ENCODE peak calls at places on chromosome 7, in five cellular contexts. K, N, I, O and T are unnamed samples.

GRCh38 chr7:134290286-134290685 is 26.4 kb downstream of the SLC35B4 start:
- DNase-seq in N (no peak), O (no peak), I (no peak), K (no peak), T (no peak)

GRCh38 chr7:82247814-82248433 is 195.7 kb downstream of the CACNA2D1 start:
- DNase-seq in N (no peak), O (no peak), K (no peak), I (no peak), T (no peak)

GRCh38 chr7:74407958-74408357 is 45.7 kb upstream of the GTF2IRD1 start:
- DNase-seq in I (no peak), K (peak; percentile 19), O (no peak), N (no peak), T (no peak)

GRCh38 chr7:92631067-92631829 is 41.1 kb upstream of the FAM133B start:
- DNase-seq in I (no peak), K (no peak), O (no peak), N (no peak), T (no peak)

GRCh38 chr7:6117533-6117932 is 86.4 kb downstream of the ANKRD61 start:
- DNase-seq in I (no peak), O (no peak), N (no peak), K (no peak), T (no peak)

GRCh38 chr7:155758348-155758747 is 53.9 kb downstream of the SHH start:
- DNase-seq in N (no peak), O (no peak), K (no peak), I (peak; percentile 50), T (peak; percentile 20)

GRCh38 chr7:113084499-113085172 is 2.0 kb downstream of the GPR85 start:
- DNase-seq in K (no peak), O (no peak), I (no peak), N (no peak), T (no peak)

GRCh38 chr7:158827411-158828342 is 1.6 kb downstream of the ESYT2 start:
- DNase-seq in K (no peak), O (peak; percentile 47), I (no peak), N (no peak), T (no peak)

GRCh38 chr7:53383131-53383530 is 347.7 kb downstream of the POM121L12 start:
- DNase-seq in I (no peak), O (no peak), K (no peak), N (no peak), T (no peak)

GRCh38 chr7:108454674-108455523 is 1.3 kb downstream of the NRCAM start:
- DNase-seq in O (no peak), N (no peak), K (peak; percentile 72), I (peak; percentile 60), T (no peak)

GRCh38 chr7:507623-508305 is 11.9 kb downstream of the PDGFA start:
- DNase-seq in O (no peak), N (no peak), K (peak; percentile 57), I (no peak), T (no peak)

GRCh38 chr7:100676501-100677306 is 3.2 kb downstream of the GNB2 start:
- DNase-seq in N (no peak), O (no peak), I (no peak), K (peak; percentile 79), T (no peak)

GRCh38 chr7:516606-517456 is 2.8 kb downstream of the PDGFA start:
- DNase-seq in O (no peak), N (no peak), I (no peak), K (peak; percentile 85), T (no peak)

GRCh38 chr7:44257618-44258422 is 57.0 kb downstream of the YKT6 start:
- DNase-seq in O (peak; percentile 52), K (peak; percentile 97), I (no peak), N (peak; percentile 44), T (peak; percentile 55)

GRCh38 chr7:140035400-140036223 is 27.1 kb downstream of the PARP12 start:
- DNase-seq in O (no peak), N (no peak), I (no peak), K (no peak), T (no peak)

GRCh38 chr7:135253851-135254815 is 20.5 kb downstream of the STRA8 start:
- DNase-seq in I (no peak), O (no peak), K (peak; percentile 79), N (no peak), T (peak; percentile 44)

GRCh38 chr7:48471206-48471605 is 299.9 kb downstream of the ABCA13 start:
- DNase-seq in I (no peak), O (no peak), N (no peak), K (no peak), T (no peak)

GRCh38 chr7:16954326-16954725 is 72.5 kb upstream of the AGR3 start:
- DNase-seq in O (no peak), I (no peak), K (no peak), N (no peak), T (no peak)

GRCh38 chr7:11217848-11218565 is 244.3 kb downstream of the PHF14 start:
- DNase-seq in K (no peak), N (no peak), O (no peak), I (no peak), T (no peak)

GRCh38 chr7:149255174-149255573 is 6.8 kb upstream of the ZNF783 start:
- DNase-seq in K (no peak), N (no peak), I (no peak), O (no peak), T (no peak)

GRCh38 chr7:135899458-135899857 is 77.7 kb downstream of the MTPN start:
- DNase-seq in I (no peak), K (no peak), O (no peak), N (no peak), T (no peak)

GRCh38 chr7:115101199-115101598 is 179.3 kb downstream of the MDFIC start:
- DNase-seq in I (no peak), O (no peak), N (no peak), K (no peak), T (no peak)

GRCh38 chr7:43439631-43440401 is 143.1 kb upstream of the STK17A start:
- DNase-seq in I (peak; percentile 84), N (peak; percentile 12), K (no peak), O (no peak), T (no peak)

GRCh38 chr7:6181136-6181535 is 91.3 kb downstream of the CYTH3 start:
- DNase-seq in N (no peak), K (no peak), O (no peak), I (no peak), T (no peak)

GRCh38 chr7:101218236-101219130 is 518 bp downstream of the ZNHIT1 start:
- DNase-seq in K (no peak), I (no peak), O (no peak), N (no peak), T (no peak)

GRCh38 chr7:109109558-109109957 is 539.9 kb downstream of the DNAJB9 start:
- DNase-seq in N (no peak), I (no peak), K (no peak), O (no peak), T (no peak)

GRCh38 chr7:35371221-35371620 is 117.3 kb upstream of the TBX20 start:
- DNase-seq in O (no peak), I (no peak), K (no peak), N (no peak), T (no peak)

GRCh38 chr7:70707823-70708243 is 424.1 kb upstream of the GALNT17 start:
- DNase-seq in I (no peak), K (no peak), N (no peak), O (no peak), T (no peak)

GRCh38 chr7:151309306-151309705 is 32.3 kb upstream of the NUB1 start:
- DNase-seq in K (no peak), O (no peak), N (no peak), I (no peak), T (no peak)

GRCh38 chr7:155597753-155598140 is 46.7 kb upstream of the RBM33 start:
- DNase-seq in O (no peak), K (no peak), N (no peak), I (no peak), T (no peak)

GRCh38 chr7:22853674-22854157 is 31.1 kb upstream of the TOMM7 start:
- DNase-seq in K (no peak), I (peak; percentile 62), O (peak; percentile 60), N (no peak), T (no peak)

GRCh38 chr7:13990319-13990983 is 985 bp upstream of the ETV1 start:
- DNase-seq in O (peak; percentile 12), K (peak; percentile 75), N (no peak), I (peak; percentile 94), T (peak; percentile 59)

GRCh38 chr7:2498708-2499107 is 20.9 kb upstream of the LFNG start:
- DNase-seq in O (no peak), I (no peak), N (no peak), K (no peak), T (no peak)

GRCh38 chr7:55018361-55019328 is at the start of gene EGFR:
- DNase-seq in O (no peak), N (no peak), I (peak; percentile 60), K (peak; percentile 96), T (no peak)

GRCh38 chr7:140674899-140675701 is 2.4 kb downstream of the ADCK2 start:
- DNase-seq in K (no peak), N (no peak), O (no peak), I (peak; percentile 48), T (peak; percentile 16)

GRCh38 chr7:107173691-107174406 is 5.0 kb downstream of the HBP1 start:
- DNase-seq in I (no peak), K (no peak), N (no peak), O (no peak), T (no peak)
- H3K27ac ChIP-seq in I (peak overlapping the region; percentile 36), K (no peak overlapping the region), N (no peak overlapping the region), O (no peak overlapping the region), T (peak overlapping the region; percentile 63)

DNA sequence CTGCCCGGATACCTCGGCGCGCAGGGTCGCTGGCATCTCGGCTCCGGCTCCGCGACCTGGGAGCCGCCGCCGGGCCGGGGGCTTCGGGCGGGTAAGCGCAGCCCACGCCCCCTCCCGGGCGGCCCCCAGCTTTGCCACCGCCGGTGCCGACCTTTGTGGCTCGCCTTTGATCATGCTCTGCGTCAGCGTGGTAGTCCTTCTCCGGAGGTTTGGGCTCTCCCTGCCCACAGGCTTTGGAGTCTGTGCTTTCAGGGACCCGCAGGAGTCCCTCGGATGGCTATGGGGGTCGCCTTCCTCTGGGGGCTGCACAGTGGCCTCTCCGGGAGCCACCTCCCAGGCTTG is 7.3 kb downstream of the ATP6V1F start:
- DNase-seq in I (peak; percentile 45), K (no peak), O (no peak), N (no peak), T (no peak)
- H3K27ac ChIP-seq in I (no peak overlapping the region), K (no peak overlapping the region), O (no peak overlapping the region), N (no peak overlapping the region), T (no peak overlapping the region)

GRCh38 chr7:116363637-116364432 is 135.7 kb upstream of the CAV2 start:
- DNase-seq in I (no peak), O (no peak), K (no peak), N (no peak), T (no peak)
- H3K27ac ChIP-seq in I (no peak overlapping the region), O (no peak overlapping the region), K (no peak overlapping the region), N (no peak overlapping the region), T (no peak overlapping the region)

GRCh38 chr7:111532625-111533024 is 29.7 kb downstream of the IMMP2L start:
- DNase-seq in O (no peak), I (no peak), N (no peak), K (no peak), T (no peak)
- H3K27ac ChIP-seq in O (no peak overlapping the region), I (no peak overlapping the region), N (no peak overlapping the region), K (no peak overlapping the region), T (no peak overlapping the region)